ENCODE peak calls at places on chromosomes 3 and 15, in eight cellular contexts. V, J, P, K, Z, R, S and L are unnamed samples.

GRCh38 chr15:95341686-95342085 is 988.8 kb upstream of the NR2F2 start:
- DNase-seq in J (no peak), R (no peak), S (no peak), K (no peak), V (no peak), Z (no peak), P (no peak), L (no peak)

GRCh38 chr3:157958471-157958870 is 147.7 kb downstream of the SHOX2 start:
- DNase-seq in R (no peak), V (no peak), Z (no peak), P (no peak), J (no peak), S (no peak), K (no peak), L (no peak)

GRCh38 chr15:29568840-29569532 is 253.3 kb downstream of the TJP1 start:
- DNase-seq in K (peak; percentile 76), J (no peak), P (no peak), R (no peak), Z (no peak), S (no peak), V (peak; percentile 57), L (no peak)

GRCh38 chr3:166274342-166274741 is 437.1 kb upstream of the BCHE start:
- DNase-seq in V (peak; percentile 66), R (no peak), Z (no peak), P (no peak), J (no peak), K (no peak), S (no peak), L (no peak)

GRCh38 chr3:8869613-8870012 is 93.7 kb downstream of the RAD18 start:
- DNase-seq in P (no peak), J (no peak), K (peak; percentile 69), Z (peak; percentile 99), R (no peak), S (no peak), V (peak; percentile 100), L (no peak)

GRCh38 chr3:4313606-4314308 is 10.6 kb downstream of the SETMAR start:
- DNase-seq in P (no peak), S (no peak), Z (no peak), R (no peak), K (no peak), J (no peak), V (peak; percentile 69), L (no peak)

GRCh38 chr3:125511420-125512094 is 8.4 kb downstream of the SNX4 start:
- DNase-seq in S (no peak), V (no peak), J (no peak), K (no peak), P (no peak), R (no peak), Z (no peak), L (no peak)

GRCh38 chr3:141454906-141455602 is 31.8 kb upstream of the RASA2 start:
- DNase-seq in P (no peak), Z (peak; percentile 88), K (peak; percentile 80), S (no peak), R (no peak), J (no peak), V (peak; percentile 93), L (no peak)

GRCh38 chr15:33742807-33743206 is 225.5 kb upstream of the CHRM5 start:
- DNase-seq in P (no peak), S (no peak), K (no peak), R (no peak), J (no peak), Z (peak; percentile 50), V (no peak), L (no peak)

GRCh38 chr3:177551431-177551836 is 354.2 kb upstream of the TBL1XR1 start:
- DNase-seq in J (no peak), R (no peak), K (no peak), V (no peak), P (no peak), S (no peak), Z (no peak), L (no peak)

GRCh38 chr15:99100245-99101173 is 4.4 kb upstream of the SYNM start:
- DNase-seq in P (peak; percentile 90), V (peak; percentile 46), Z (peak; percentile 49), R (no peak), S (peak; percentile 28), J (peak; percentile 88), K (peak; percentile 83), L (peak; percentile 95)

GRCh38 chr3:17369973-17370372 is 372.5 kb downstream of the TBC1D5 start:
- DNase-seq in K (no peak), S (no peak), V (no peak), P (no peak), Z (no peak), R (no peak), J (no peak), L (no peak)